ENCODE peak calls at places on chromosomes 1 and 21, in nine cellular contexts. A, D, C, Z, T, V, L, K and U are unnamed samples.

GRCh38 chr1:60583696-60584095 is 498.7 kb upstream of the NFIA start:
- DNase-seq in A (no peak), D (no peak), C (peak), Z (no peak), T (no peak), V (no peak), L (no peak), K (no peak), U (no peak)

GRCh38 chr1:48234086-48234485 is 11.6 kb downstream of the SLC5A9 start:
- DNase-seq in A (no peak), D (no peak), C (no peak), Z (no peak), T (no peak), V (no peak), L (no peak), K (no peak), U (no peak)

GRCh38 chr1:226132731-226133503 is 53.6 kb downstream of the ACBD3 start:
- DNase-seq in A (peak), D (peak), C (no peak), Z (no peak), T (no peak), V (no peak), L (no peak), K (no peak), U (no peak)

GRCh38 chr1:184838374-184838995 is 83.8 kb upstream of the EDEM3 start:
- DNase-seq in A (no peak), D (peak), C (no peak), Z (no peak), T (peak), V (no peak), L (peak), K (peak), U (no peak)

GRCh38 chr1:228036701-228037231 is 30.0 kb downstream of the WNT3A start:
- DNase-seq in A (peak), D (no peak), C (no peak), Z (no peak), T (no peak), V (no peak), L (no peak), K (no peak), U (no peak)

GRCh38 chr21:36847189-36847588 is 119.3 kb downstream of the HLCS start:
- DNase-seq in A (no peak), D (peak), C (no peak), Z (no peak), T (no peak), V (no peak), L (peak), K (no peak), U (no peak)

GRCh38 chr21:26777166-26777565 is 68.0 kb downstream of the ADAMTS1 start:
- DNase-seq in A (no peak), D (no peak), C (no peak), Z (no peak), T (no peak), V (no peak), L (no peak), K (no peak), U (no peak)

GRCh38 chr1:206776239-206776638 is 3.9 kb upstream of the IL10 start:
- DNase-seq in A (no peak), D (no peak), C (peak), Z (no peak), T (no peak), V (no peak), L (peak), K (no peak), U (no peak)

GRCh38 chr1:43267818-43268425 is 1.9 kb upstream of the TMEM125 start:
- DNase-seq in A (peak), D (no peak), C (no peak), Z (no peak), T (no peak), V (peak), L (no peak), K (no peak), U (no peak)

GRCh38 chr1:40955266-40955665 is 24.2 kb upstream of the CTPS1 start:
- DNase-seq in A (no peak), D (no peak), C (no peak), Z (no peak), T (no peak), V (no peak), L (no peak), K (no peak), U (no peak)

GRCh38 chr1:21149430-21149861 is 27.3 kb downstream of the EIF4G3 start:
- DNase-seq in A (no peak), D (peak), C (no peak), Z (no peak), T (no peak), V (no peak), L (peak), K (peak), U (no peak)

GRCh38 chr1:208357663-208358507 is 113.7 kb upstream of the PLXNA2 start:
- DNase-seq in A (no peak), D (no peak), C (no peak), Z (no peak), T (no peak), V (no peak), L (no peak), K (no peak), U (no peak)

GRCh38 chr1:33957854-33958253 is 94.0 kb downstream of the HMGB4 start:
- DNase-seq in A (no peak), D (no peak), C (no peak), Z (no peak), T (no peak), V (no peak), L (no peak), K (no peak), U (no peak)

GRCh38 chr1:38716229-38716628 is 143.3 kb downstream of the RRAGC start:
- DNase-seq in A (no peak), D (no peak), C (no peak), Z (no peak), T (no peak), V (no peak), L (no peak), K (no peak), U (no peak)

GRCh38 chr1:48741380-48741779 is 35.3 kb downstream of the BEND5 start:
- DNase-seq in A (no peak), D (no peak), C (no peak), Z (no peak), T (no peak), V (no peak), L (no peak), K (no peak), U (no peak)

GRCh38 chr1:59081795-59082194 is 215.1 kb upstream of the FGGY start:
- DNase-seq in A (no peak), D (peak), C (no peak), Z (no peak), T (no peak), V (no peak), L (no peak), K (no peak), U (no peak)

GRCh38 chr1:18725231-18725895 is 94.7 kb downstream of the PAX7 start:
- DNase-seq in A (no peak), D (no peak), C (peak), Z (no peak), T (no peak), V (no peak), L (no peak), K (no peak), U (no peak)

GRCh38 chr1:161440312-161440894 is 64.9 kb upstream of the FCGR2A start:
- DNase-seq in A (peak), D (peak), C (peak), Z (peak), T (no peak), V (peak), L (peak), K (peak), U (no peak)

GRCh38 chr21:36517366-36518075 is 37.6 kb upstream of the CLDN14 start:
- DNase-seq in A (no peak), D (no peak), C (no peak), Z (no peak), T (no peak), V (no peak), L (no peak), K (no peak), U (no peak)

GRCh38 chr1:54016343-54017282 is 1.4 kb downstream of the LDLRAD1 start:
- DNase-seq in A (peak), D (peak), C (peak), Z (no peak), T (no peak), V (no peak), L (peak), K (peak), U (no peak)

GRCh38 chr1:96634863-96635262 is 86.7 kb upstream of the PTBP2 start:
- DNase-seq in A (no peak), D (no peak), C (no peak), Z (no peak), T (no peak), V (no peak), L (peak), K (no peak), U (no peak)

GRCh38 chr1:173504268-173504667 is 27.1 kb downstream of the PRDX6 start:
- DNase-seq in A (no peak), D (no peak), C (no peak), Z (no peak), T (no peak), V (no peak), L (peak), K (no peak), U (no peak)

GRCh38 chr1:201072922-201073321 is 39.3 kb downstream of the CACNA1S start:
- DNase-seq in A (no peak), D (no peak), C (no peak), Z (no peak), T (no peak), V (no peak), L (no peak), K (no peak), U (no peak)

GRCh38 chr1:221522440-221523050 is 219.3 kb downstream of the DUSP10 start:
- DNase-seq in A (no peak), D (no peak), C (no peak), Z (no peak), T (no peak), V (no peak), L (peak), K (no peak), U (no peak)

GRCh38 chr1:73887412-73887811 is 310.6 kb downstream of the LRRIQ3 start:
- DNase-seq in A (no peak), D (no peak), C (no peak), Z (no peak), T (no peak), V (no peak), L (no peak), K (no peak), U (no peak)

GRCh38 chr1:91747666-91748065 is 138.3 kb downstream of the TGFBR3 start:
- DNase-seq in A (no peak), D (no peak), C (no peak), Z (no peak), T (no peak), V (no peak), L (no peak), K (no peak), U (no peak)

GRCh38 chr1:91752324-91752723 is 133.6 kb downstream of the TGFBR3 start:
- DNase-seq in A (no peak), D (no peak), C (no peak), Z (no peak), T (no peak), V (no peak), L (no peak), K (no peak), U (no peak)

GRCh38 chr1:91749690-91750335 is 136.1 kb downstream of the TGFBR3 start:
- DNase-seq in A (no peak), D (no peak), C (no peak), Z (no peak), T (peak), V (no peak), L (no peak), K (no peak), U (no peak)

GRCh38 chr1:91751281-91751680 is 134.7 kb downstream of the TGFBR3 start:
- DNase-seq in A (no peak), D (no peak), C (no peak), Z (no peak), T (peak), V (no peak), L (peak), K (no peak), U (no peak)

GRCh38 chr1:91750398-91750996 is 135.5 kb downstream of the TGFBR3 start:
- DNase-seq in A (no peak), D (no peak), C (peak), Z (no peak), T (no peak), V (no peak), L (no peak), K (no peak), U (no peak)
- TF ChIP-seq CTCF in A (no peak), D (no peak), C (no peak), Z (no peak), T (no peak), V (no peak), L (no peak), K (no peak), U (no peak)

GRCh38 chr1:245276426-245276825 is 121.6 kb downstream of the KIF26B start:
- DNase-seq in A (no peak), D (no peak), C (no peak), Z (no peak), T (no peak), V (no peak), L (no peak), K (no peak), U (no peak)

GRCh38 chr1:245278846-245279245 is 124.1 kb downstream of the KIF26B start:
- DNase-seq in A (no peak), D (no peak), C (no peak), Z (no peak), T (no peak), V (no peak), L (no peak), K (no peak), U (no peak)

GRCh38 chr1:245279346-245279745 is 124.6 kb downstream of the KIF26B start:
- DNase-seq in A (no peak), D (no peak), C (no peak), Z (no peak), T (no peak), V (no peak), L (no peak), K (no peak), U (no peak)

GRCh38 chr1:245272676-245273075 is 117.9 kb downstream of the KIF26B start:
- DNase-seq in A (no peak), D (no peak), C (no peak), Z (no peak), T (no peak), V (no peak), L (no peak), K (no peak), U (no peak)

GRCh38 chr1:245277276-245277675 is 122.5 kb downstream of the KIF26B start:
- DNase-seq in A (no peak), D (no peak), C (peak), Z (no peak), T (no peak), V (no peak), L (no peak), K (no peak), U (no peak)
- TF ChIP-seq CTCF in A (peak), D (no peak), C (peak), Z (no peak), T (no peak), V (no peak), L (no peak), K (no peak), U (no peak)

GRCh38 chr1:25197235-25197930 is 34.9 kb downstream of the SYF2 start:
- DNase-seq in A (no peak), D (no peak), C (no peak), Z (no peak), T (no peak), V (no peak), L (no peak), K (no peak), U (no peak)

GRCh38 chr1:25196830-25197229 is 35.5 kb downstream of the SYF2 start:
- DNase-seq in A (no peak), D (no peak), C (no peak), Z (no peak), T (no peak), V (no peak), L (no peak), K (no peak), U (no peak)

GRCh38 chr1:25199876-25200620 is 32.3 kb downstream of the SYF2 start:
- DNase-seq in A (no peak), D (no peak), C (no peak), Z (no peak), T (no peak), V (no peak), L (no peak), K (no peak), U (no peak)

GRCh38 chr1:25197982-25198681 is 34.2 kb downstream of the SYF2 start:
- DNase-seq in A (no peak), D (no peak), C (no peak), Z (no peak), T (no peak), V (no peak), L (no peak), K (peak), U (no peak)

DNA sequence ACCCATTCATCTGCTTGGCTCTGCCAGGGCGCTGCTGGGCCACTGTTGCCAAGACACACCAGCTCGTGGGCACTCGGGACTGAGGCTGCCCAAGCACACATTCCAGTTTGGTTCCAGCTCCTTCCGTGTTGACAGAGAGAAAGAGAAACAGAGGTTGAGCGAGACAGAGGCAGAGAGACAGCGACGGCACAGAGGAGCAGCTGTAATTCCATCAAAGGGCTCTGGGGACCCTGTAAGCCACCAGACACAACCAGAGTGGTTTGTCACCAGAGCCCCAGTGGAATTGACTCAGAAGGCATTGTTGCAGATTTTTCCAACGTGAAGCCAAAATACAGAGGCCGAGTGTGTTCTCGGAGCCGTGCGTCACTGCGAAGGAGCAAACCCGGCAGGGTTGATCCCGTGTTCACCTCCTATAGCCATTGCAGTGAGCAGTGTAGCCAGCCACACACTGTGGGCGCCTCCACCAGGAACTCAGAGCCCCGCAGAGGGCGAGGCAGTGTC is 33.5 kb downstream of the SYF2 start:
- DNase-seq in A (no peak), D (no peak), C (peak), Z (no peak), T (no peak), V (no peak), L (no peak), K (peak), U (no peak)
- TF ChIP-seq CTCF in A (no peak), D (no peak), C (no peak), Z (no peak), T (no peak), V (no peak), L (no peak), K (no peak), U (no peak)

GRCh38 chr1:51044199-51044598 is 57.8 kb upstream of the C1orf185 start:
- DNase-seq in A (no peak), D (no peak), C (no peak), Z (no peak), T (no peak), V (no peak), L (no peak), K (no peak), U (no peak)

GRCh38 chr1:51048670-51049069 is 53.4 kb upstream of the C1orf185 start:
- DNase-seq in A (no peak), D (no peak), C (no peak), Z (no peak), T (no peak), V (no peak), L (no peak), K (no peak), U (no peak)

GRCh38 chr1:51048021-51048420 is 54.0 kb upstream of the C1orf185 start:
- DNase-seq in A (no peak), D (no peak), C (no peak), Z (no peak), T (no peak), V (no peak), L (no peak), K (no peak), U (no peak)

GRCh38 chr1:51044834-51045233 is 57.2 kb upstream of the C1orf185 start:
- DNase-seq in A (no peak), D (peak), C (no peak), Z (no peak), T (no peak), V (no peak), L (peak), K (no peak), U (no peak)
- TF ChIP-seq CTCF in A (peak), D (peak), C (no peak), Z (no peak), T (peak), V (no peak), L (no peak), K (peak), U (no peak)

GRCh38 chr1:99737016-99737415 is 29.4 kb downstream of the FRRS1 start:
- DNase-seq in A (no peak), D (no peak), C (peak), Z (no peak), T (peak), V (no peak), L (peak), K (peak), U (no peak)
- TF ChIP-seq CTCF in A (peak), D (no peak), C (peak), Z (no peak), T (peak), V (no peak), L (peak), K (peak), U (no peak)

DNA sequence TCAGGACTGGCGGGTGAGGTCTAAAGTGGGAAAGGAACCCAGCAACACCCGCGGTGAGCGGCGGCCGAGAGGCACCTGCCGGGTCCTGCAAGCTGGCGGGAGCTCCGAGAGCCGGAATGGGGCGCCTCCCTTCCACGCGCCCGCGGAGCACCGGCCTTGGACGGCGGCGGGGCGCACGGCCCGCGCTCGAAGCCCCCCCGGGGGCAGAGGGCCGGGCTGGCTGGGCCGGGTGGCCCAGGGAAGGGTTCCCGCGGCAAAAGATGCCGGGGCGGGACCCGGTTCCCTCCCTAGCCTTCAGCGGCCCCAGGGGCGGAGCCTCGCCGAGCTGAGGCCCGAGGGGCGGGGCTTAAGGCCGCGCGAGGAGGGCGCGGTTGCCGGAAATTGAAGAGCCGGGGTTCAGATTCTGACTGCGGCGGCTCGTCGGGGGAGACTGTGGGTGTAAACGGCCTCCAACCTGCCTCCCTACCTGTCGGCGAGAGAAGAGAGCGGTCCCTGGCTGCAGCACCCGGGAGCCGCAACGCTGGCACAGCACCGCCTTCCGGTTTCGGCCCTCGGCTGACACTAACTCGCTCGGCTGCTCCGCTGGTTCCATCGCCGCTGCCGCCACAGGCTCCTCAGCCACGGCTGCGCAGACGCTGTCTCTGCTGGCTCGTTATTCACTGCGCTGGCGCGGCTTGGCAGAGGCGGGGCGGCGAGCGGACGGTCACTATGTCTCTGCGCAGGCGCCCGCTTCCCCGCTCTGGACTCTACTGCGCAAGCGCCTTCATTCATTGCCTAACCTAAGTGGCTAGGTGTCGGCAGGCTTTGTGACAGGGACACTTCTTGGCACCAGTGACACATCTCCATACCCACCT is at the start of gene RABIF:
- DNase-seq in A (peak), D (peak), C (peak), Z (peak), T (peak), V (peak), L (peak), K (peak), U (peak)
- TF ChIP-seq CTCF in A (peak), D (no peak), C (no peak), Z (no peak), T (peak), V (no peak), L (peak), K (no peak), U (no peak)

GRCh38 chr21:42781150-42781980 is 98.0 kb downstream of the WDR4 start:
- DNase-seq in A (peak), D (peak), C (peak), Z (peak), T (peak), V (no peak), L (no peak), K (peak), U (no peak)
- TF ChIP-seq CTCF in A (no peak), D (no peak), C (no peak), Z (no peak), T (no peak), V (no peak), L (no peak), K (no peak), U (no peak)